ENCODE peak calls at places on chromosomes 5 and 9, in ten cellular contexts. One of them, this sample, is unnamed. For H3K4me1, the result is how much of the 10 kb centered on the place peaks cover.

GRCh38 chr5:9386945-9387344 is 158.9 kb downstream of the SEMA5A start:
- DNase-seq in hepatocyte: no peak
- DNase-seq in PC-3: no peak
- DNase-seq in IMR-90: no peak
- DNase-seq in mammary epithelial cell: no peak
- DNase-seq in fibroblast of lung: no peak
- DNase-seq in GM23338: no peak
- DNase-seq in neural progenitor cell: no peak
- DNase-seq in PC-9: no peak
- DNase-seq in HCT116: no peak
- DNase-seq in this sample: no peak

GRCh38 chr9:104808030-104808614 is 44.2 kb downstream of the NIPSNAP3B start:
- DNase-seq in neural progenitor cell: peak
- DNase-seq in HCT116: no peak
- DNase-seq in GM23338: peak
- DNase-seq in fibroblast of lung: peak
- DNase-seq in PC-9: peak
- DNase-seq in IMR-90: peak
- DNase-seq in mammary epithelial cell: peak
- DNase-seq in PC-3: peak
- DNase-seq in hepatocyte: peak
- DNase-seq in this sample: no peak

GRCh38 chr9:840343-840742 is 1.2 kb upstream of the DMRT1 start:
- DNase-seq in HCT116: no peak
- DNase-seq in PC-3: no peak
- DNase-seq in neural progenitor cell: peak
- DNase-seq in IMR-90: no peak
- DNase-seq in GM23338: peak
- DNase-seq in fibroblast of lung: no peak
- DNase-seq in mammary epithelial cell: no peak
- DNase-seq in PC-9: no peak
- DNase-seq in hepatocyte: no peak
- DNase-seq in this sample: no peak

GRCh38 chr5:54867310-54867944 is 118.0 kb downstream of the ESM1 start:
- DNase-seq in HCT116: peak
- DNase-seq in PC-9: no peak
- DNase-seq in IMR-90: peak
- DNase-seq in PC-3: peak
- DNase-seq in hepatocyte: peak
- DNase-seq in GM23338: peak
- DNase-seq in fibroblast of lung: peak
- DNase-seq in neural progenitor cell: peak
- DNase-seq in mammary epithelial cell: peak
- DNase-seq in this sample: no peak

GRCh38 chr5:14405267-14405666 is 176.3 kb upstream of the OTULINL start:
- DNase-seq in PC-9: peak
- DNase-seq in PC-3: peak
- DNase-seq in hepatocyte: no peak
- DNase-seq in IMR-90: no peak
- DNase-seq in fibroblast of lung: no peak
- DNase-seq in neural progenitor cell: peak
- DNase-seq in HCT116: no peak
- DNase-seq in mammary epithelial cell: no peak
- DNase-seq in GM23338: peak
- DNase-seq in this sample: no peak

GRCh38 chr5:96434201-96434645 is 1.2 kb upstream of the PCSK1 start:
- DNase-seq in PC-9: peak
- DNase-seq in GM23338: peak
- DNase-seq in hepatocyte: peak
- DNase-seq in HCT116: peak
- DNase-seq in neural progenitor cell: peak
- DNase-seq in PC-3: peak
- DNase-seq in IMR-90: peak
- DNase-seq in fibroblast of lung: peak
- DNase-seq in mammary epithelial cell: peak
- DNase-seq in this sample: peak

GRCh38 chr5:160379485-160379884 is 9.1 kb upstream of the C1QTNF2 start:
- DNase-seq in PC-9: no peak
- DNase-seq in fibroblast of lung: no peak
- DNase-seq in HCT116: no peak
- DNase-seq in mammary epithelial cell: no peak
- DNase-seq in PC-3: no peak
- DNase-seq in neural progenitor cell: no peak
- DNase-seq in IMR-90: no peak
- DNase-seq in hepatocyte: no peak
- DNase-seq in GM23338: no peak
- DNase-seq in this sample: no peak

GRCh38 chr5:138230261-138230660 is 17.1 kb upstream of the CDC23 start:
- DNase-seq in PC-9: no peak
- DNase-seq in PC-3: no peak
- DNase-seq in hepatocyte: peak
- DNase-seq in HCT116: no peak
- DNase-seq in neural progenitor cell: no peak
- DNase-seq in GM23338: no peak
- DNase-seq in IMR-90: peak
- DNase-seq in fibroblast of lung: no peak
- DNase-seq in mammary epithelial cell: no peak
- DNase-seq in this sample: no peak

GRCh38 chr9:130305381-130305780 is 39.8 kb downstream of the HMCN2 start:
- DNase-seq in mammary epithelial cell: no peak
- DNase-seq in fibroblast of lung: no peak
- DNase-seq in GM23338: no peak
- DNase-seq in PC-9: no peak
- DNase-seq in IMR-90: no peak
- DNase-seq in hepatocyte: no peak
- DNase-seq in neural progenitor cell: no peak
- DNase-seq in PC-3: no peak
- DNase-seq in HCT116: no peak
- DNase-seq in this sample: no peak

GRCh38 chr9:136011376-136011702 is 50.2 kb upstream of the UBAC1 start:
- DNase-seq in fibroblast of lung: no peak
- DNase-seq in HCT116: no peak
- DNase-seq in GM23338: no peak
- DNase-seq in neural progenitor cell: no peak
- DNase-seq in PC-9: no peak
- DNase-seq in IMR-90: no peak
- DNase-seq in mammary epithelial cell: no peak
- DNase-seq in PC-3: no peak
- DNase-seq in hepatocyte: no peak
- DNase-seq in this sample: no peak
- H3K4me1 ChIP-seq in fibroblast of lung: under half
- H3K4me1 ChIP-seq in HCT116: under half
- H3K4me1 ChIP-seq in GM23338: under half
- H3K4me1 ChIP-seq in neural progenitor cell: under half
- H3K4me1 ChIP-seq in PC-9: under half
- H3K4me1 ChIP-seq in IMR-90: under half
- H3K4me1 ChIP-seq in mammary epithelial cell: under half
- H3K4me1 ChIP-seq in PC-3: under half
- H3K4me1 ChIP-seq in hepatocyte: under half
- H3K4me1 ChIP-seq in this sample: under half

GRCh38 chr5:15500326-15500958 is 462 bp downstream of the FBXL7 start:
- DNase-seq in GM23338: peak
- DNase-seq in PC-3: no peak
- DNase-seq in IMR-90: peak
- DNase-seq in fibroblast of lung: peak
- DNase-seq in hepatocyte: peak
- DNase-seq in neural progenitor cell: peak
- DNase-seq in HCT116: no peak
- DNase-seq in PC-9: no peak
- DNase-seq in mammary epithelial cell: peak
- DNase-seq in this sample: peak

GRCh38 chr5:15496886-15497285 is 3.1 kb upstream of the FBXL7 start:
- DNase-seq in PC-3: no peak
- DNase-seq in fibroblast of lung: no peak
- DNase-seq in HCT116: no peak
- DNase-seq in IMR-90: no peak
- DNase-seq in GM23338: no peak
- DNase-seq in PC-9: no peak
- DNase-seq in mammary epithelial cell: no peak
- DNase-seq in neural progenitor cell: no peak
- DNase-seq in hepatocyte: no peak
- DNase-seq in this sample: no peak

GRCh38 chr5:15501057-15501791 is 1.2 kb downstream of the FBXL7 start:
- DNase-seq in IMR-90: peak
- DNase-seq in HCT116: no peak
- DNase-seq in PC-3: no peak
- DNase-seq in PC-9: no peak
- DNase-seq in neural progenitor cell: peak
- DNase-seq in mammary epithelial cell: peak
- DNase-seq in fibroblast of lung: peak
- DNase-seq in hepatocyte: peak
- DNase-seq in GM23338: peak
- DNase-seq in this sample: peak

GRCh38 chr5:15502208-15502607 is 2.2 kb downstream of the FBXL7 start:
- DNase-seq in mammary epithelial cell: no peak
- DNase-seq in PC-9: no peak
- DNase-seq in IMR-90: peak
- DNase-seq in HCT116: no peak
- DNase-seq in hepatocyte: no peak
- DNase-seq in PC-3: no peak
- DNase-seq in GM23338: no peak
- DNase-seq in fibroblast of lung: peak
- DNase-seq in neural progenitor cell: no peak
- DNase-seq in this sample: peak

DNA sequence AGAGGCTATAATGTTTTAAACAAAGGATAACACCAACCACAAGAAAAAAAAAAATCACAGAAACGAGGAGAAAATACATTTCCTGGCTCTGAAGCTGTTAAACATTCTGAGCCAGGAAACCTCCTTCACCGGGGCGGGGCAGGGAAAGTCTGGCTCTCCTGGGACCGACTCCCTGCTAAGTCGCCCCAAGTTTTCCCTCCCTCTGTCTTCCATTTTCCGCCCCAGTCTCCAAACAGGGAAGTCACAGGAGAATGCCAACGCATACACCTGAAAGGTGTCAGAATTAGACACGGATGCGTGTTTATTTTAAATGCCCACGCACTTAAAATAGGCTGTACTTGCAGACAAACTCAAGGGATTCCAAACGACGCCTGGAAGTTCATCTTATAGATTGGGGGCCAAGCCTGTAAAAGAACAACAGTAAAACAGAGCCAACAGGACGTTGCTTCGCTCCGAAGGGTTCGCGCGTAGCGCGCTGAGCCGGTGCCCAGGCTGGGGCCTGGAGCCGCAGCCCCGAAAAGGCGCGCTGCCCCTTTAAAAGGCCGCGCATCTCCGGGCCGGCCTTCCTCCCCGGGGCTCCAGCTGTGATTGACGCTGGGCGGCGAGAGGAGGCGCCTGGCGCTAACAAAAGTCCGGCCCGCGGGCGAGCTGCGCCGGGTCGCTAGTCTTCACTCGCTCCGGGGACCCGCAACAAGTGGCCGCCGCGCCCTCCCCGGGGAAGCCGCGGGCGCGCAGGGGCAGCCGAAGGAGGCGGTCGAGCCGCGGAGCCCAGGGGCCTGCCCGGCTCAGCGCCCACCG is at the start of gene FBXL7:
- DNase-seq in mammary epithelial cell: peak
- DNase-seq in hepatocyte: peak
- DNase-seq in PC-3: peak
- DNase-seq in HCT116: no peak
- DNase-seq in GM23338: peak
- DNase-seq in PC-9: no peak
- DNase-seq in neural progenitor cell: peak
- DNase-seq in IMR-90: peak
- DNase-seq in fibroblast of lung: peak
- DNase-seq in this sample: peak
- H2AFZ ChIP-seq in mammary epithelial cell: peak
- H2AFZ ChIP-seq in hepatocyte: peak
- H2AFZ ChIP-seq in PC-3: peak
- H2AFZ ChIP-seq in HCT116: no peak
- H2AFZ ChIP-seq in GM23338: peak
- H2AFZ ChIP-seq in PC-9: no peak
- H2AFZ ChIP-seq in neural progenitor cell: peak
- H2AFZ ChIP-seq in IMR-90: peak
- H2AFZ ChIP-seq in fibroblast of lung: peak
- H2AFZ ChIP-seq in this sample: peak

DNA sequence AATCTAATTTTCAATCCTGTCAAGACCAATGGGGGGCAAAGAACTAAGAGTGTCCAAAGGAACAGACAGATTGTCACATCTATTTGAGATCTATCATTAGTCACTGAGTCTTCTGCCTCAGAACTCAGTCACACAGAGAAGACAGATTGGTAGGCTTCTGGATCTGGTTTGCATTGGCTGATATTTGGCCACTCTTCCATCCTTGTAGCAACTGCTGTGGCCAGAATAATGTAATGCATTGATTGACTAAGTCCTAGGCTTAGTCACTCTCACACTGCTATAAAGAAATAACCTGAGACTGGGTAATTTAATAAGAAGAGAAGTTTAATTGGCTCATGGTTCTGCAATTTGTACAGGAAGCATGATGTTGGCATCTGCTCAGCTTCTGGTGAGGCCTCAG is 458.5 kb downstream of the ACTL7B start:
- DNase-seq in hepatocyte: no peak
- DNase-seq in HCT116: no peak
- DNase-seq in IMR-90: no peak
- DNase-seq in GM23338: no peak
- DNase-seq in mammary epithelial cell: peak
- DNase-seq in PC-3: no peak
- DNase-seq in neural progenitor cell: no peak
- DNase-seq in fibroblast of lung: no peak
- DNase-seq in PC-9: no peak
- DNase-seq in this sample: no peak
- TF ChIP-seq CTCF in hepatocyte: no peak
- TF ChIP-seq CTCF in HCT116: no peak
- TF ChIP-seq CTCF in IMR-90: no peak
- TF ChIP-seq CTCF in GM23338: no peak
- TF ChIP-seq CTCF in mammary epithelial cell: no peak
- TF ChIP-seq CTCF in PC-3: no peak
- TF ChIP-seq CTCF in neural progenitor cell: no peak
- TF ChIP-seq CTCF in fibroblast of lung: no peak
- TF ChIP-seq CTCF in PC-9: no peak
- TF ChIP-seq CTCF in this sample: no peak

DNA sequence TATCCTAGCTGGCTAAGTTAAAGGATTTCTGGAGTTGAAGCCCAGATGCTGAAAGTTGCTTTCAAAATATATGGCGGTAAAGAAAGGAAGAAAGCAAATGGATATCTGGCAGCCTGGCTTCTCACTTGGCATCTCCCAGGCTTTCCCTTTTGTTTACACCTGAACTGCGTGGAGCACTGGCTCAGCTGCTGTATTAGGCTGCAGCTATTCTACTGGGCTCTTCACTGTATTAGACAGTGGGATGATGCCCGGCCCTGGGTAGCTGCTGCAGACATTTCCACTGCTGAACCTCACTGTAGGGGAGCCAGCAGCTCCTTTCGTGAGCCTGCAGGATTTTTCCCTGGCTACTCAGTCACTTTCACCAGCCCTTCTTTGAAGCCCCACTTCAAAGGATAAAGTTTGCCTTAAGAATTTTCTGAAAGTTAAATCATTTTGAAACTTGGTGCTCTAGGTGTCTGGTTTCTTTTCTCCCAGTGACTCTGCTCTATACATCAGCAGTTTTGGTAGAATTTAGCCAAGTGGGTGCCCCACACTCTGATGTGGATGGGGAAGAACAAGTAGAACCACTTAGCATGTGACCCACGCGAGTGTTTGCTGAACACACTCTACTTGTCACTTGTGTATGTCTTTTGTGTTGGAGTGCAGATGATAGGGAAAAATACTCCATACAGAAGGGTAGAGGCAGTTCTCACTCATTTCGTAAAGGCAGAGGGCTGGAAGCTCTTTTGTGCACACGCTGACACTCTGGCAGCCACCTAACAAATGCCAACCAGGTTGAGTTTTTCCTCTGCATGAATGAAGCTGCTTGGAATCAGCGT is 49.9 kb downstream of the C9orf152 start:
- DNase-seq in hepatocyte: no peak
- DNase-seq in HCT116: no peak
- DNase-seq in PC-9: no peak
- DNase-seq in GM23338: peak
- DNase-seq in IMR-90: no peak
- DNase-seq in fibroblast of lung: no peak
- DNase-seq in neural progenitor cell: no peak
- DNase-seq in mammary epithelial cell: no peak
- DNase-seq in PC-3: no peak
- DNase-seq in this sample: peak
- H3K4me1 ChIP-seq in hepatocyte: under half
- H3K4me1 ChIP-seq in HCT116: under half
- H3K4me1 ChIP-seq in PC-9: under half
- H3K4me1 ChIP-seq in GM23338: under half
- H3K4me1 ChIP-seq in IMR-90: under half
- H3K4me1 ChIP-seq in fibroblast of lung: under half
- H3K4me1 ChIP-seq in neural progenitor cell: under half
- H3K4me1 ChIP-seq in mammary epithelial cell: under half
- H3K4me1 ChIP-seq in PC-3: under half
- H3K4me1 ChIP-seq in this sample: half or more

This sample was measured in DND-41.